ENCODE peak calls at places on chromosomes 3 and 15, in four cellular contexts. M, F, J and Z are unnamed samples.

GRCh38 chr3:62161306-62161705 is 212.0 kb downstream of the FEZF2 start:
- DNase-seq in M (peak), J (no peak), F (no peak), Z (peak)

GRCh38 chr3:124621498-124621897 is 108.8 kb upstream of the UMPS start:
- DNase-seq in J (no peak), M (peak), F (no peak), Z (no peak)

GRCh38 chr3:172808969-172809546 is 58.5 kb downstream of the ECT2 start:
- DNase-seq in M (peak), J (no peak), F (no peak), Z (peak)

GRCh38 chr3:154862265-154862664 is 217.9 kb upstream of the MME start:
- DNase-seq in F (no peak), J (no peak), M (no peak), Z (no peak)

GRCh38 chr3:141646760-141647561 is 91.1 kb upstream of the RNF7 start:
- DNase-seq in M (peak), J (no peak), F (no peak), Z (peak)

GRCh38 chr15:68574051-68574450 is 4.7 kb upstream of the CORO2B start:
- DNase-seq in M (no peak), J (no peak), F (no peak), Z (no peak)

GRCh38 chr3:184037816-184038215 is 6.3 kb downstream of the HTR3D start:
- DNase-seq in M (no peak), F (no peak), J (no peak), Z (no peak)

GRCh38 chr3:144237351-144237750 is 265.7 kb downstream of the DIPK2A start:
- DNase-seq in M (no peak), F (no peak), J (no peak), Z (no peak)

GRCh38 chr3:141237701-141238521 is 6.3 kb downstream of the PXYLP1 start:
- DNase-seq in J (no peak), M (peak), F (no peak), Z (no peak)

GRCh38 chr3:117754841-117755240 is 1045.3 kb downstream of the TUSC7 start:
- DNase-seq in F (no peak), M (no peak), J (no peak), Z (no peak)

GRCh38 chr3:46889381-46890110 is 12.0 kb downstream of the PTH1R start:
- DNase-seq in F (no peak), J (no peak), M (peak), Z (no peak)

GRCh38 chr3:156553705-156554356 is 1.1 kb downstream of the SSR3 start:
- DNase-seq in M (peak), J (no peak), F (no peak), Z (no peak)

GRCh38 chr3:101676765-101677435 is at the start of gene ZBTB11:
- DNase-seq in J (peak), M (peak), F (peak), Z (peak)

GRCh38 chr3:63808633-63809032 is 10.5 kb upstream of the C3orf49 start:
- DNase-seq in M (no peak), J (no peak), F (no peak), Z (no peak)